ENCODE peak calls at places on chromosomes 6 and 20, in eight cellular contexts. W is left ventricle myocardium inferior, H is psoas muscle, Z is pancreas, I is PC-3, R is endothelial cell of umbilical vein, D is tibial nerve, L is adrenal gland. B is an unnamed sample. For H3K4me1, the result is how much of the 10 kb centered on the place peaks cover.

GRCh38 chr6:122810189-122810588 is 21.1 kb downstream of the SMPDL3A start:
- DNase-seq in L (no peak), D (no peak), I (no peak), H (no peak), R (no peak), W (no peak), Z (no peak), B (no peak)

GRCh38 chr20:42979720-42980119 is 210.0 kb downstream of the PTPRT start:
- DNase-seq in D (no peak), R (no peak), L (no peak), W (no peak), H (no peak), I (no peak), Z (no peak), B (no peak)

GRCh38 chr6:41756354-41756753 is 9.2 kb upstream of the PGC start:
- DNase-seq in R (no peak), D (no peak), Z (no peak), I (no peak), L (no peak), W (no peak), H (no peak), B (no peak)

GRCh38 chr6:72646604-72647485 is 25.0 kb downstream of the KCNQ5 start:
- DNase-seq in L (no peak), D (no peak), I (peak), Z (no peak), H (no peak), R (no peak), W (no peak), B (no peak)

GRCh38 chr6:30981942-30982772 is 1.4 kb upstream of the MUC21 start:
- DNase-seq in R (peak), L (no peak), D (no peak), Z (no peak), I (peak), H (no peak), W (no peak), B (peak)

GRCh38 chr6:87832025-87832825 is 130.2 kb upstream of the AKIRIN2 start:
- DNase-seq in W (no peak), L (no peak), H (no peak), Z (no peak), I (peak), D (no peak), R (peak), B (no peak)

GRCh38 chr6:117602899-117603588 is 733 bp upstream of the GOPC start:
- DNase-seq in R (no peak), W (no peak), L (no peak), Z (no peak), D (no peak), H (no peak), I (peak), B (no peak)

GRCh38 chr20:2709205-2709981 is 16.8 kb downstream of the EBF4 start:
- DNase-seq in L (no peak), H (no peak), W (no peak), Z (no peak), R (no peak), D (no peak), I (no peak), B (no peak)

GRCh38 chr20:50037123-50037522 is 54.3 kb downstream of the SNAI1 start:
- DNase-seq in W (no peak), H (no peak), L (no peak), Z (no peak), R (no peak), I (no peak), D (no peak), B (no peak)

GRCh38 chr6:113359155-113360140 is 497.7 kb upstream of the MARCKS start:
- DNase-seq in I (peak), L (no peak), Z (no peak), W (no peak), H (no peak), R (peak), D (no peak), B (no peak)

GRCh38 chr6:82959385-82959941 is 106.2 kb downstream of the UBE3D start:
- DNase-seq in L (no peak), Z (no peak), D (no peak), H (no peak), W (no peak), R (no peak), I (no peak), B (no peak)

GRCh38 chr6:146295695-146296094 is 247.9 kb upstream of the RAB32 start:
- DNase-seq in I (no peak), Z (no peak), W (no peak), D (no peak), L (no peak), H (no peak), R (no peak), B (no peak)

GRCh38 chr6:73157870-73158269 is 67.4 kb downstream of the KHDC1L start:
- DNase-seq in H (no peak), W (no peak), R (no peak), D (no peak), L (no peak), I (no peak), Z (no peak), B (no peak)

GRCh38 chr20:17520583-17520982 is 10.6 kb downstream of the BFSP1 start:
- DNase-seq in Z (no peak), W (no peak), H (no peak), I (no peak), L (no peak), D (no peak), R (peak), B (no peak)

GRCh38 chr20:17524551-17524950 is 6.6 kb downstream of the BFSP1 start:
- DNase-seq in L (no peak), Z (no peak), H (no peak), D (no peak), R (no peak), W (no peak), I (no peak), B (no peak)

GRCh38 chr20:17525132-17525531 is 6.0 kb downstream of the BFSP1 start:
- DNase-seq in L (no peak), R (no peak), W (no peak), I (no peak), H (no peak), D (no peak), Z (no peak), B (no peak)

GRCh38 chr20:17523326-17523725 is 7.9 kb downstream of the BFSP1 start:
- DNase-seq in Z (no peak), L (no peak), W (no peak), D (no peak), R (no peak), I (no peak), H (no peak), B (no peak)

DNA sequence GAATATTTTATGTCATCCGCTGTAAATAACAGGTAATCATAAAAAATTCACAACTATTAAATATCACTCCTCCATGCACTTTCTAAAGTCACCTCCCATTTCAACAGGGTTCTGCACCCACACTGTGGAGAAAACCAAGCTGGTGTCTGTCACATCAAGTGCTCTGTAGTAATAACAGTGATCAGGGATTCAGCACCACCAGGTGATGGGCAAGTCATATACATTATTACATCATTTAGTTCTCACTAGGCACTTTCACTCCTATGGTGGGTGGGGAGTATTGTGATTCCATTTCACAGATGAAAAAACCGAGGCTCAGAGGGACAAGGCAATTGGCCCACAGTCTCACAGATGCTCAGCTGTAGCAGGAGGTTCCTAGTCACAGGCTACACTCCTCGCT is 8.7 kb downstream of the BFSP1 start:
- DNase-seq in D (no peak), L (no peak), R (no peak), H (no peak), Z (no peak), I (no peak), W (no peak), B (no peak)
- TF ChIP-seq CTCF in D (no peak), L (no peak), R (no peak), H (no peak), Z (no peak), I (no peak), W (no peak), B (no peak)

GRCh38 chr6:132504757-132505156 is 8.2 kb downstream of the STX7 start:
- DNase-seq in L (no peak), W (no peak), R (peak), Z (no peak), I (no peak), D (no peak), H (no peak), B (no peak)
- H3K4me1 ChIP-seq in L (under half), W (half or more), R (under half), Z (under half), I (under half), D (under half), H (under half), B (half or more)

DNA sequence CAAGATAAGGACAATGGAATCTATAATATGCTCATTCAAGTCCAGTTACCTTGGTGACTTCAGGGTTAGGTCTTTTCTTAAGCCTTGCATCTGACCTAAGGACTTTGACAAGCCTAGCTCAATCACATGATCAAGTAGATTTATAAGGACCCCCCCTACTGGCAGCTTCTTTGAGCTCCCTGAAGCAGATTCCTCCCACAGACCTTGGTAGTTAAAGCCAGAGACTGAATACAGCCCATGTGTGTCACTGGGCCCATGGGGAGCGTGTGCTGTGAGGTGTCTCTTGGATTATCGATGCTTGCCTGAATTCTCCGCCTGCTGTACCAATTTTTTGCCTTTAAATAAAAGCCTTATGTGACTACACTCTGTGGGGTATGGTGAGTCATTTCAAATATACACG is 372.7 kb upstream of the RGS17 start:
- DNase-seq in D (no peak), L (no peak), R (no peak), I (peak), H (no peak), W (no peak), Z (no peak), B (no peak)
- TF ChIP-seq CTCF in D (no peak), L (no peak), R (no peak), I (peak), H (no peak), W (no peak), Z (no peak), B (no peak)

GRCh38 chr20:17640146-17640874 is 41.7 kb downstream of the RRBP1 start:
- DNase-seq in L (no peak), R (no peak), W (no peak), H (no peak), Z (no peak), I (no peak), D (no peak), B (no peak)
- H3K4me1 ChIP-seq in L (half or more), R (under half), W (half or more), H (under half), Z (under half), I (under half), D (under half), B (under half)

GRCh38 chr6:5425267-5425666 is 164.0 kb downstream of the FARS2 start:
- DNase-seq in R (no peak), H (no peak), D (no peak), L (no peak), W (no peak), Z (no peak), I (no peak), B (no peak)
- TF ChIP-seq CTCF in R (no peak), H (no peak), D (no peak), L (no peak), W (no peak), Z (no peak), I (no peak), B (no peak)

GRCh38 chr20:8156603-8157079 is 24.6 kb downstream of the PLCB1 start:
- DNase-seq in L (no peak), H (no peak), D (no peak), Z (no peak), I (peak), W (no peak), R (peak), B (no peak)
- H3K4me1 ChIP-seq in L (half or more), H (half or more), D (under half), Z (under half), I (under half), W (half or more), R (half or more), B (half or more)

B was measured in left lung.